ENCODE peak calls at places on chromosome 2, in six cellular contexts. S is neural progenitor cell; L is HTR-8/SVneo; O is stimulated activated CD8-positive, alpha-beta memory T cell treated with anti-CD3 and anti-CD28 coated beads, Interleukin-12 subunit alpha, Interleukin-12 subunit beta, amount 100 ng/mL, for 1 hour; V is NCI-H1694; T is left lung. C is an unnamed sample.

GRCh38 chr2:111032721-111033532 is 87.8 kb upstream of the BCL2L11 start:
- DNase-seq in S (no peak), L (peak; percentile 11), O (no peak), V (no peak), T (no peak), C (peak; percentile 73)

GRCh38 chr2:120305296-120305695 is 40.6 kb upstream of the INHBB start:
- DNase-seq in S (peak; percentile 40), L (no peak), O (no peak), V (no peak), T (no peak), C (no peak)

GRCh38 chr2:67451086-67451832 is 54.1 kb downstream of the ETAA1 start:
- DNase-seq in S (no peak), L (peak; percentile 49), O (no peak), V (no peak), T (no peak), C (peak; percentile 45)

GRCh38 chr2:138500592-138501426 is 761 bp upstream of the SPOPL start:
- DNase-seq in S (no peak), L (no peak), O (no peak), V (no peak), T (peak; percentile 65), C (peak; percentile 38)

GRCh38 chr2:238996331-238997136 is 148.6 kb downstream of the TWIST2 start:
- DNase-seq in S (no peak), L (no peak), O (no peak), V (no peak), T (no peak), C (no peak)

GRCh38 chr2:189407161-189407943 is 33.9 kb upstream of the WDR75 start:
- DNase-seq in S (no peak), L (peak; percentile 33), O (no peak), V (no peak), T (no peak), C (no peak)

GRCh38 chr2:158912122-158912521 is 56.3 kb upstream of the TANC1 start:
- DNase-seq in S (no peak), L (no peak), O (no peak), V (no peak), T (no peak), C (no peak)

GRCh38 chr2:129203315-129203714 is 776.2 kb upstream of the RAB6C start:
- DNase-seq in S (no peak), L (no peak), O (no peak), V (no peak), T (no peak), C (no peak)